ENCODE peak calls at places on chromosomes 2 and 18, in four cellular contexts. One of them, this sample, is unnamed.

GRCh38 chr2:18311413-18311812 is 249.0 kb downstream of the RDH14 start:
- ATAC-seq in activated CD8-positive, alpha-beta memory T cell treated with anti-CD3 and anti-CD28 coated beads, Interleukin-2, amount 10 ng/mL, durations not matched to agents 7 days and 5 days: no peak
- ATAC-seq in activated T-cell treated with anti-CD3 and anti-CD28 coated beads, Interleukin-2, amount 50 U/mL, for 4 hours: no peak
- ATAC-seq in heart right ventricle: no peak
- ATAC-seq in this sample: no peak

GRCh38 chr2:28150211-28150879 is 242.3 kb upstream of the FOSL2 start:
- ATAC-seq in activated CD8-positive, alpha-beta memory T cell treated with anti-CD3 and anti-CD28 coated beads, Interleukin-2, amount 10 ng/mL, durations not matched to agents 7 days and 5 days: no peak
- ATAC-seq in activated T-cell treated with anti-CD3 and anti-CD28 coated beads, Interleukin-2, amount 50 U/mL, for 4 hours: no peak
- ATAC-seq in heart right ventricle: no peak
- ATAC-seq in this sample: no peak

GRCh38 chr18:79525556-79526467 is 130.1 kb downstream of the NFATC1 start:
- ATAC-seq in activated CD8-positive, alpha-beta memory T cell treated with anti-CD3 and anti-CD28 coated beads, Interleukin-2, amount 10 ng/mL, durations not matched to agents 7 days and 5 days: no peak
- ATAC-seq in activated T-cell treated with anti-CD3 and anti-CD28 coated beads, Interleukin-2, amount 50 U/mL, for 4 hours: no peak
- ATAC-seq in heart right ventricle: peak; percentile 93
- ATAC-seq in this sample: no peak

GRCh38 chr2:111054791-111055627 is 65.7 kb upstream of the BCL2L11 start:
- ATAC-seq in activated CD8-positive, alpha-beta memory T cell treated with anti-CD3 and anti-CD28 coated beads, Interleukin-2, amount 10 ng/mL, durations not matched to agents 7 days and 5 days: no peak
- ATAC-seq in activated T-cell treated with anti-CD3 and anti-CD28 coated beads, Interleukin-2, amount 50 U/mL, for 4 hours: peak; percentile 84
- ATAC-seq in heart right ventricle: no peak
- ATAC-seq in this sample: peak; percentile 90

GRCh38 chr2:169964740-169965139 is 137.5 kb downstream of the UBR3 start:
- ATAC-seq in activated CD8-positive, alpha-beta memory T cell treated with anti-CD3 and anti-CD28 coated beads, Interleukin-2, amount 10 ng/mL, durations not matched to agents 7 days and 5 days: no peak
- ATAC-seq in activated T-cell treated with anti-CD3 and anti-CD28 coated beads, Interleukin-2, amount 50 U/mL, for 4 hours: no peak
- ATAC-seq in heart right ventricle: no peak
- ATAC-seq in this sample: no peak

GRCh38 chr18:8703181-8703638 is 2.1 kb upstream of the MTCL1 start:
- ATAC-seq in activated CD8-positive, alpha-beta memory T cell treated with anti-CD3 and anti-CD28 coated beads, Interleukin-2, amount 10 ng/mL, durations not matched to agents 7 days and 5 days: no peak
- ATAC-seq in activated T-cell treated with anti-CD3 and anti-CD28 coated beads, Interleukin-2, amount 50 U/mL, for 4 hours: no peak
- ATAC-seq in heart right ventricle: no peak
- ATAC-seq in this sample: no peak

GRCh38 chr2:205850172-205850571 is 167.9 kb downstream of the NRP2 start:
- ATAC-seq in activated CD8-positive, alpha-beta memory T cell treated with anti-CD3 and anti-CD28 coated beads, Interleukin-2, amount 10 ng/mL, durations not matched to agents 7 days and 5 days: no peak
- ATAC-seq in activated T-cell treated with anti-CD3 and anti-CD28 coated beads, Interleukin-2, amount 50 U/mL, for 4 hours: no peak
- ATAC-seq in heart right ventricle: no peak
- ATAC-seq in this sample: no peak

GRCh38 chr2:10132596-10132995 is 10.1 kb downstream of the RRM2 start:
- ATAC-seq in activated CD8-positive, alpha-beta memory T cell treated with anti-CD3 and anti-CD28 coated beads, Interleukin-2, amount 10 ng/mL, durations not matched to agents 7 days and 5 days: no peak
- ATAC-seq in activated T-cell treated with anti-CD3 and anti-CD28 coated beads, Interleukin-2, amount 50 U/mL, for 4 hours: no peak
- ATAC-seq in heart right ventricle: no peak
- ATAC-seq in this sample: no peak

GRCh38 chr2:59935005-59935404 is 618.4 kb downstream of the BCL11A start:
- ATAC-seq in activated CD8-positive, alpha-beta memory T cell treated with anti-CD3 and anti-CD28 coated beads, Interleukin-2, amount 10 ng/mL, durations not matched to agents 7 days and 5 days: no peak
- ATAC-seq in activated T-cell treated with anti-CD3 and anti-CD28 coated beads, Interleukin-2, amount 50 U/mL, for 4 hours: no peak
- ATAC-seq in heart right ventricle: no peak
- ATAC-seq in this sample: no peak

GRCh38 chr18:68298340-68298739 is 416.6 kb downstream of the TMX3 start:
- ATAC-seq in activated CD8-positive, alpha-beta memory T cell treated with anti-CD3 and anti-CD28 coated beads, Interleukin-2, amount 10 ng/mL, durations not matched to agents 7 days and 5 days: no peak
- ATAC-seq in activated T-cell treated with anti-CD3 and anti-CD28 coated beads, Interleukin-2, amount 50 U/mL, for 4 hours: no peak
- ATAC-seq in heart right ventricle: no peak
- ATAC-seq in this sample: no peak

GRCh38 chr2:106609780-106610179 is 122.6 kb downstream of the CD8B2 start:
- ATAC-seq in activated CD8-positive, alpha-beta memory T cell treated with anti-CD3 and anti-CD28 coated beads, Interleukin-2, amount 10 ng/mL, durations not matched to agents 7 days and 5 days: no peak
- ATAC-seq in activated T-cell treated with anti-CD3 and anti-CD28 coated beads, Interleukin-2, amount 50 U/mL, for 4 hours: no peak
- ATAC-seq in heart right ventricle: no peak
- ATAC-seq in this sample: no peak

GRCh38 chr2:197387179-197387578 is 47.6 kb downstream of the SF3B1 start:
- ATAC-seq in activated CD8-positive, alpha-beta memory T cell treated with anti-CD3 and anti-CD28 coated beads, Interleukin-2, amount 10 ng/mL, durations not matched to agents 7 days and 5 days: no peak
- ATAC-seq in activated T-cell treated with anti-CD3 and anti-CD28 coated beads, Interleukin-2, amount 50 U/mL, for 4 hours: no peak
- ATAC-seq in heart right ventricle: no peak
- ATAC-seq in this sample: no peak

GRCh38 chr2:164794432-164795231 is 47.0 kb downstream of the COBLL1 start:
- ATAC-seq in activated CD8-positive, alpha-beta memory T cell treated with anti-CD3 and anti-CD28 coated beads, Interleukin-2, amount 10 ng/mL, durations not matched to agents 7 days and 5 days: no peak
- ATAC-seq in activated T-cell treated with anti-CD3 and anti-CD28 coated beads, Interleukin-2, amount 50 U/mL, for 4 hours: no peak
- ATAC-seq in heart right ventricle: no peak
- ATAC-seq in this sample: no peak

GRCh38 chr18:57859314-57859713 is 56.2 kb upstream of the ATP8B1 start:
- ATAC-seq in activated CD8-positive, alpha-beta memory T cell treated with anti-CD3 and anti-CD28 coated beads, Interleukin-2, amount 10 ng/mL, durations not matched to agents 7 days and 5 days: peak; percentile 47
- ATAC-seq in activated T-cell treated with anti-CD3 and anti-CD28 coated beads, Interleukin-2, amount 50 U/mL, for 4 hours: peak; percentile 69
- ATAC-seq in heart right ventricle: no peak
- ATAC-seq in this sample: peak; percentile 59

GRCh38 chr2:16907645-16908282 is 242.1 kb upstream of the CYRIA start:
- ATAC-seq in activated CD8-positive, alpha-beta memory T cell treated with anti-CD3 and anti-CD28 coated beads, Interleukin-2, amount 10 ng/mL, durations not matched to agents 7 days and 5 days: no peak
- ATAC-seq in activated T-cell treated with anti-CD3 and anti-CD28 coated beads, Interleukin-2, amount 50 U/mL, for 4 hours: no peak
- ATAC-seq in heart right ventricle: no peak
- ATAC-seq in this sample: no peak

GRCh38 chr2:235063501-235063961 is 111.7 kb downstream of the SH3BP4 start:
- ATAC-seq in activated CD8-positive, alpha-beta memory T cell treated with anti-CD3 and anti-CD28 coated beads, Interleukin-2, amount 10 ng/mL, durations not matched to agents 7 days and 5 days: no peak
- ATAC-seq in activated T-cell treated with anti-CD3 and anti-CD28 coated beads, Interleukin-2, amount 50 U/mL, for 4 hours: no peak
- ATAC-seq in heart right ventricle: peak; percentile 95
- ATAC-seq in this sample: no peak

GRCh38 chr18:74734013-74734444 is 136.4 kb downstream of the ZNF407 start:
- ATAC-seq in activated CD8-positive, alpha-beta memory T cell treated with anti-CD3 and anti-CD28 coated beads, Interleukin-2, amount 10 ng/mL, durations not matched to agents 7 days and 5 days: no peak
- ATAC-seq in activated T-cell treated with anti-CD3 and anti-CD28 coated beads, Interleukin-2, amount 50 U/mL, for 4 hours: no peak
- ATAC-seq in heart right ventricle: no peak
- ATAC-seq in this sample: no peak

GRCh38 chr2:233486778-233487552 is 79.6 kb downstream of the USP40 start:
- ATAC-seq in activated CD8-positive, alpha-beta memory T cell treated with anti-CD3 and anti-CD28 coated beads, Interleukin-2, amount 10 ng/mL, durations not matched to agents 7 days and 5 days: no peak
- ATAC-seq in activated T-cell treated with anti-CD3 and anti-CD28 coated beads, Interleukin-2, amount 50 U/mL, for 4 hours: no peak
- ATAC-seq in heart right ventricle: peak; percentile 79
- ATAC-seq in this sample: no peak

GRCh38 chr2:145739679-145740078 is 1219.8 kb upstream of the ZEB2 start:
- ATAC-seq in activated CD8-positive, alpha-beta memory T cell treated with anti-CD3 and anti-CD28 coated beads, Interleukin-2, amount 10 ng/mL, durations not matched to agents 7 days and 5 days: no peak
- ATAC-seq in activated T-cell treated with anti-CD3 and anti-CD28 coated beads, Interleukin-2, amount 50 U/mL, for 4 hours: no peak
- ATAC-seq in heart right ventricle: no peak
- ATAC-seq in this sample: peak; percentile 63

GRCh38 chr2:95552911-95553310 is 38.9 kb upstream of the TRIM43 start:
- ATAC-seq in activated CD8-positive, alpha-beta memory T cell treated with anti-CD3 and anti-CD28 coated beads, Interleukin-2, amount 10 ng/mL, durations not matched to agents 7 days and 5 days: no peak
- ATAC-seq in activated T-cell treated with anti-CD3 and anti-CD28 coated beads, Interleukin-2, amount 50 U/mL, for 4 hours: no peak
- ATAC-seq in heart right ventricle: no peak
- ATAC-seq in this sample: peak; percentile 55

GRCh38 chr2:231199219-231199618 is 788 bp downstream of the ARMC9 start:
- ATAC-seq in activated CD8-positive, alpha-beta memory T cell treated with anti-CD3 and anti-CD28 coated beads, Interleukin-2, amount 10 ng/mL, durations not matched to agents 7 days and 5 days: no peak
- ATAC-seq in activated T-cell treated with anti-CD3 and anti-CD28 coated beads, Interleukin-2, amount 50 U/mL, for 4 hours: no peak
- ATAC-seq in heart right ventricle: no peak
- ATAC-seq in this sample: no peak

GRCh38 chr2:191645807-191646611 is 31.9 kb upstream of the NABP1 start:
- ATAC-seq in activated CD8-positive, alpha-beta memory T cell treated with anti-CD3 and anti-CD28 coated beads, Interleukin-2, amount 10 ng/mL, durations not matched to agents 7 days and 5 days: no peak
- ATAC-seq in activated T-cell treated with anti-CD3 and anti-CD28 coated beads, Interleukin-2, amount 50 U/mL, for 4 hours: no peak
- ATAC-seq in heart right ventricle: no peak
- ATAC-seq in this sample: no peak

GRCh38 chr2:236787885-236788284 is 218.3 kb downstream of the ACKR3 start:
- ATAC-seq in activated CD8-positive, alpha-beta memory T cell treated with anti-CD3 and anti-CD28 coated beads, Interleukin-2, amount 10 ng/mL, durations not matched to agents 7 days and 5 days: no peak
- ATAC-seq in activated T-cell treated with anti-CD3 and anti-CD28 coated beads, Interleukin-2, amount 50 U/mL, for 4 hours: no peak
- ATAC-seq in heart right ventricle: no peak
- ATAC-seq in this sample: no peak

GRCh38 chr18:70671889-70672551 is 383.2 kb downstream of the SOCS6 start:
- ATAC-seq in activated CD8-positive, alpha-beta memory T cell treated with anti-CD3 and anti-CD28 coated beads, Interleukin-2, amount 10 ng/mL, durations not matched to agents 7 days and 5 days: no peak
- ATAC-seq in activated T-cell treated with anti-CD3 and anti-CD28 coated beads, Interleukin-2, amount 50 U/mL, for 4 hours: peak; percentile 55
- ATAC-seq in heart right ventricle: no peak
- ATAC-seq in this sample: no peak

GRCh38 chr2:164905307-164905706 is 50.0 kb downstream of the SLC38A11 start:
- ATAC-seq in activated CD8-positive, alpha-beta memory T cell treated with anti-CD3 and anti-CD28 coated beads, Interleukin-2, amount 10 ng/mL, durations not matched to agents 7 days and 5 days: no peak
- ATAC-seq in activated T-cell treated with anti-CD3 and anti-CD28 coated beads, Interleukin-2, amount 50 U/mL, for 4 hours: no peak
- ATAC-seq in heart right ventricle: no peak
- ATAC-seq in this sample: no peak

GRCh38 chr2:84904717-84905174 is 710 bp upstream of the TMSB10 start:
- ATAC-seq in activated CD8-positive, alpha-beta memory T cell treated with anti-CD3 and anti-CD28 coated beads, Interleukin-2, amount 10 ng/mL, durations not matched to agents 7 days and 5 days: no peak
- ATAC-seq in activated T-cell treated with anti-CD3 and anti-CD28 coated beads, Interleukin-2, amount 50 U/mL, for 4 hours: peak; percentile 2
- ATAC-seq in heart right ventricle: peak; percentile 80
- ATAC-seq in this sample: no peak

GRCh38 chr2:191899442-191899841 is 52.6 kb upstream of the CAVIN2 start:
- ATAC-seq in activated CD8-positive, alpha-beta memory T cell treated with anti-CD3 and anti-CD28 coated beads, Interleukin-2, amount 10 ng/mL, durations not matched to agents 7 days and 5 days: no peak
- ATAC-seq in activated T-cell treated with anti-CD3 and anti-CD28 coated beads, Interleukin-2, amount 50 U/mL, for 4 hours: no peak
- ATAC-seq in heart right ventricle: no peak
- ATAC-seq in this sample: no peak

GRCh38 chr2:32715391-32715841 is 87.6 kb downstream of the TTC27 start:
- ATAC-seq in activated CD8-positive, alpha-beta memory T cell treated with anti-CD3 and anti-CD28 coated beads, Interleukin-2, amount 10 ng/mL, durations not matched to agents 7 days and 5 days: peak; percentile 16
- ATAC-seq in activated T-cell treated with anti-CD3 and anti-CD28 coated beads, Interleukin-2, amount 50 U/mL, for 4 hours: peak; percentile 58
- ATAC-seq in heart right ventricle: peak; percentile 55
- ATAC-seq in this sample: peak; percentile 85

GRCh38 chr2:101741775-101742520 is 44.4 kb downstream of the MAP4K4 start:
- ATAC-seq in activated CD8-positive, alpha-beta memory T cell treated with anti-CD3 and anti-CD28 coated beads, Interleukin-2, amount 10 ng/mL, durations not matched to agents 7 days and 5 days: no peak
- ATAC-seq in activated T-cell treated with anti-CD3 and anti-CD28 coated beads, Interleukin-2, amount 50 U/mL, for 4 hours: no peak
- ATAC-seq in heart right ventricle: peak; percentile 46
- ATAC-seq in this sample: no peak

GRCh38 chr2:233079473-233079877 is 19.3 kb downstream of the INPP5D start:
- ATAC-seq in activated CD8-positive, alpha-beta memory T cell treated with anti-CD3 and anti-CD28 coated beads, Interleukin-2, amount 10 ng/mL, durations not matched to agents 7 days and 5 days: peak; percentile 22
- ATAC-seq in activated T-cell treated with anti-CD3 and anti-CD28 coated beads, Interleukin-2, amount 50 U/mL, for 4 hours: no peak
- ATAC-seq in heart right ventricle: no peak
- ATAC-seq in this sample: peak; percentile 24

GRCh38 chr18:62199629-62200028 is 12.6 kb downstream of the RELCH start:
- ATAC-seq in activated CD8-positive, alpha-beta memory T cell treated with anti-CD3 and anti-CD28 coated beads, Interleukin-2, amount 10 ng/mL, durations not matched to agents 7 days and 5 days: no peak
- ATAC-seq in activated T-cell treated with anti-CD3 and anti-CD28 coated beads, Interleukin-2, amount 50 U/mL, for 4 hours: no peak
- ATAC-seq in heart right ventricle: no peak
- ATAC-seq in this sample: no peak

GRCh38 chr2:169716229-169716886 is 17.3 kb upstream of the KLHL23 start:
- ATAC-seq in activated CD8-positive, alpha-beta memory T cell treated with anti-CD3 and anti-CD28 coated beads, Interleukin-2, amount 10 ng/mL, durations not matched to agents 7 days and 5 days: no peak
- ATAC-seq in activated T-cell treated with anti-CD3 and anti-CD28 coated beads, Interleukin-2, amount 50 U/mL, for 4 hours: no peak
- ATAC-seq in heart right ventricle: peak; percentile 58
- ATAC-seq in this sample: no peak